ENCODE peak calls at places on chromosomes 11 and 22, in five cellular contexts. Y is ovary, F is dermis microvascular lymphatic vessel endothelial cell, V is neural crest cell, O is cardiac muscle cell. L is an unnamed sample.

GRCh38 chr11:78753297-78753696 is 178.6 kb upstream of the NARS2 start:
- DNase-seq in Y (no peak), F (no peak), V (no peak), O (no peak), L (no peak)

GRCh38 chr11:91396243-91397133 is 828.1 kb upstream of the FAT3 start:
- DNase-seq in Y (no peak), F (no peak), V (no peak), O (no peak), L (no peak)

GRCh38 chr11:105738972-105739574 is 129.2 kb downstream of the GRIA4 start:
- DNase-seq in Y (no peak), F (no peak), V (no peak), O (no peak), L (no peak)

GRCh38 chr11:103730151-103730940 is 306.1 kb upstream of the DDI1 start:
- DNase-seq in Y (no peak), F (no peak), V (no peak), O (no peak), L (no peak)

GRCh38 chr22:32476804-32477203 is 2.2 kb downstream of the FBXO7 start:
- DNase-seq in Y (no peak), F (no peak), V (no peak), O (no peak), L (no peak)

GRCh38 chr11:34962034-34962433 is 45.6 kb downstream of the PDHX start:
- DNase-seq in Y (no peak), F (no peak), V (no peak), O (no peak), L (no peak)

GRCh38 chr22:48866906-48867597 is 960.6 kb downstream of the BRD1 start:
- DNase-seq in Y (no peak), F (no peak), V (no peak), O (no peak), L (no peak)

GRCh38 chr11:36702330-36703054 is 104.5 kb upstream of the RAG2 start:
- DNase-seq in Y (no peak), F (peak), V (peak), O (peak), L (no peak)

GRCh38 chr22:36351921-36352774 is 35.6 kb downstream of the MYH9 start:
- DNase-seq in Y (no peak), F (peak), V (no peak), O (peak), L (no peak)

GRCh38 chr22:37126882-37127281 is 17.4 kb upstream of the TMPRSS6 start:
- DNase-seq in Y (no peak), F (no peak), V (no peak), O (peak), L (no peak)

GRCh38 chr11:20066783-20067156 is 93.5 kb downstream of the DBX1 start:
- DNase-seq in Y (no peak), F (no peak), V (no peak), O (no peak), L (no peak)